ENCODE peak calls at places on chromosomes 3 and 15, in seven cellular contexts. K is GM23338, Y is body of pancreas, X is cardiac fibroblast, E is brain microvascular endothelial cell, F is astrocyte of the spinal cord, Z is fibroblast of mammary gland. O is an unnamed sample.

GRCh38 chr3:20190991-20191390 is 5.0 kb upstream of the SGO1 start:
- DNase-seq in K (peak; percentile 64), F (no peak), Z (no peak), E (no peak), Y (peak; percentile 7), X (no peak), O (no peak)

GRCh38 chr3:146115619-146116018 is 45.4 kb downstream of the PLOD2 start:
- DNase-seq in Y (no peak), X (no peak), Z (no peak), K (no peak), F (no peak), E (no peak), O (no peak)

GRCh38 chr15:69557340-69558137 is 104.9 kb downstream of the RPLP1 start:
- DNase-seq in Y (peak; percentile 64), F (peak; percentile 93), X (peak; percentile 96), E (peak; percentile 86), Z (peak; percentile 94), K (no peak), O (no peak)

GRCh38 chr3:65854606-65855304 is 184.0 kb downstream of the MAGI1 start:
- DNase-seq in Y (peak; percentile 35), F (no peak), K (peak; percentile 21), Z (peak; percentile 43), E (no peak), X (no peak), O (peak; percentile 48)

GRCh38 chr3:72343078-72343477 is 505.2 kb downstream of the SHQ1 start:
- DNase-seq in E (peak; percentile 26), Z (peak; percentile 51), X (peak; percentile 59), Y (no peak), F (peak; percentile 72), K (no peak), O (no peak)

GRCh38 chr15:101170568-101171350 is 81.1 kb downstream of the CHSY1 start:
- DNase-seq in X (peak; percentile 93), Y (no peak), Z (peak; percentile 96), F (peak; percentile 80), E (peak; percentile 75), K (no peak), O (no peak)

GRCh38 chr15:72319360-72319984 is 485 bp downstream of the CELF6 start:
- DNase-seq in X (peak; percentile 43), Z (peak; percentile 42), E (peak; percentile 13), F (peak; percentile 52), Y (peak; percentile 76), K (peak; percentile 88), O (peak; percentile 80)

GRCh38 chr3:167887096-167887495 is 151.6 kb downstream of the SERPINI1 start:
- DNase-seq in Y (no peak), K (no peak), Z (peak; percentile 76), E (peak; percentile 35), X (peak; percentile 55), F (peak; percentile 36), O (no peak)

GRCh38 chr3:137764001-137764433 is at the start of gene SOX14:
- DNase-seq in E (no peak), K (peak; percentile 98), F (no peak), Z (no peak), Y (peak; percentile 83), X (no peak), O (peak; percentile 36)

GRCh38 chr3:44963571-44964325 is 12.2 kb downstream of the ZDHHC3 start:
- DNase-seq in E (no peak), K (no peak), Z (peak; percentile 13), X (no peak), F (no peak), Y (no peak), O (no peak)

GRCh38 chr3:23702198-23702597 is 103.6 kb upstream of the UBE2E1 start:
- DNase-seq in Y (no peak), E (no peak), Z (no peak), F (peak; percentile 23), X (peak; percentile 17), K (peak; percentile 54), O (no peak)

GRCh38 chr3:187750041-187750512 is 4.8 kb upstream of the BCL6 start:
- DNase-seq in F (peak; percentile 46), X (peak; percentile 15), Y (peak; percentile 89), Z (no peak), K (peak; percentile 91), E (no peak), O (no peak)

GRCh38 chr3:96331341-96331740 is 483.1 kb upstream of the EPHA6 start:
- DNase-seq in Z (no peak), X (peak; percentile 1), K (peak; percentile 24), E (no peak), Y (no peak), F (peak; percentile 0), O (no peak)

GRCh38 chr3:188465311-188465710 is 311.4 kb downstream of the LPP start:
- DNase-seq in E (no peak), Z (peak; percentile 27), K (no peak), F (no peak), X (no peak), Y (no peak), O (no peak)

GRCh38 chr3:17740703-17741102 is 1.7 kb downstream of the TBC1D5 start:
- DNase-seq in Y (no peak), F (peak; percentile 40), E (peak; percentile 13), Z (peak; percentile 59), K (no peak), X (peak; percentile 66), O (no peak)

GRCh38 chr15:57503911-57504598 is 87.6 kb upstream of the MYZAP start:
- DNase-seq in Z (peak; percentile 25), X (peak; percentile 46), F (peak; percentile 28), Y (peak; percentile 34), K (no peak), E (peak; percentile 48), O (no peak)

GRCh38 chr3:56251343-56251945 is 216.8 kb downstream of the ERC2 start:
- DNase-seq in X (peak; percentile 80), E (peak; percentile 56), F (peak; percentile 71), Y (peak; percentile 57), K (peak; percentile 70), Z (peak; percentile 64), O (peak; percentile 48)

GRCh38 chr3:69784854-69785523 is 45.7 kb downstream of the MITF start:
- DNase-seq in Y (peak; percentile 22), Z (peak; percentile 86), E (peak; percentile 85), F (peak; percentile 86), K (no peak), X (peak; percentile 76), O (no peak)

GRCh38 chr15:30030350-30030749 is 52.4 kb upstream of the GOLGA8J start:
- DNase-seq in Y (no peak), E (no peak), K (no peak), F (no peak), X (peak; percentile 24), Z (peak; percentile 15), O (no peak)

GRCh38 chr15:71806452-71806931 is 3.9 kb upstream of the NR2E3 start:
- DNase-seq in Y (peak; percentile 24), F (peak; percentile 53), X (peak; percentile 51), Z (peak; percentile 52), K (peak; percentile 37), E (peak; percentile 69), O (peak; percentile 28)

GRCh38 chr3:71358243-71358642 is 225.3 kb downstream of the FOXP1 start:
- DNase-seq in Y (no peak), K (no peak), Z (no peak), E (no peak), F (no peak), X (no peak), O (no peak)

GRCh38 chr3:48402907-48403306 is 27.0 kb downstream of the PLXNB1 start:
- DNase-seq in K (no peak), Z (no peak), E (no peak), X (no peak), F (no peak), Y (no peak), O (no peak)

GRCh38 chr3:144096016-144096415 is 124.4 kb downstream of the DIPK2A start:
- DNase-seq in K (no peak), X (no peak), Z (no peak), F (no peak), E (no peak), Y (no peak), O (no peak)

GRCh38 chr3:106877632-106878031 is 499.6 kb upstream of the CCDC54 start:
- DNase-seq in Y (no peak), K (no peak), F (no peak), X (no peak), Z (peak; percentile 2), E (no peak), O (no peak)

GRCh38 chr3:106880206-106880605 is 497.0 kb upstream of the CCDC54 start:
- DNase-seq in K (peak; percentile 32), F (no peak), Y (no peak), X (no peak), E (no peak), Z (no peak), O (no peak)

GRCh38 chr3:106881177-106881576 is 496.1 kb upstream of the CCDC54 start:
- DNase-seq in Y (no peak), X (no peak), E (no peak), Z (no peak), F (no peak), K (no peak), O (no peak)
- TF ChIP-seq CTCF in Y (no peak), X (no peak), E (no peak), Z (no peak), F (no peak), K (no peak), O (no peak)

DNA sequence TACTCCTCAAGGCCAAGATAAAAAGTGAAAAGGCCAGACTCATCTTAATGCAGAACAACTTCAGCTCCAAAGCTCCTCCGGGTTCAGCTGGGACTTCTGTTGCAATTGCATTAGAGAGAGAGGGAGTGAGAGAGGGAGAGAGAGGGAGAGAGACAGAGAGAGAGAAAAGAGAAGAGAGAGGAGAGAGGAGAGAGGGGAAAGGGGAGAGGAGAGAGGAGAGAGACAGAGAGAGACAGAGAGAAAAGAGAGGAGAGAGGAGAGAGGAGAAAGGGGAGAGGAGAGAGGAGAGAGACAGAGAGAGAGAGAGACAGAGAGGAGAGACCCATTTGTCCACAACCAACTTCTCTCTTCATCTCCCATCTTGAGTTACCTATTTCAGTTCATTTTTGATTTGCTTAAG is 143.3 kb upstream of the HES1 start:
- DNase-seq in Z (no peak), X (no peak), Y (no peak), K (no peak), E (no peak), F (no peak), O (no peak)
- TF ChIP-seq CTCF in Z (no peak), X (no peak), Y (no peak), K (no peak), E (no peak), F (no peak), O (no peak)

GRCh38 chr3:159818399-159818798 is 170.2 kb upstream of the IL12A start:
- DNase-seq in Z (no peak), F (no peak), Y (no peak), K (peak; percentile 70), X (no peak), E (no peak), O (no peak)
- TF ChIP-seq CTCF in Z (no peak), F (peak; percentile 25), Y (no peak), K (peak; percentile 81), X (no peak), E (peak; percentile 32), O (peak; percentile 9)

DNA sequence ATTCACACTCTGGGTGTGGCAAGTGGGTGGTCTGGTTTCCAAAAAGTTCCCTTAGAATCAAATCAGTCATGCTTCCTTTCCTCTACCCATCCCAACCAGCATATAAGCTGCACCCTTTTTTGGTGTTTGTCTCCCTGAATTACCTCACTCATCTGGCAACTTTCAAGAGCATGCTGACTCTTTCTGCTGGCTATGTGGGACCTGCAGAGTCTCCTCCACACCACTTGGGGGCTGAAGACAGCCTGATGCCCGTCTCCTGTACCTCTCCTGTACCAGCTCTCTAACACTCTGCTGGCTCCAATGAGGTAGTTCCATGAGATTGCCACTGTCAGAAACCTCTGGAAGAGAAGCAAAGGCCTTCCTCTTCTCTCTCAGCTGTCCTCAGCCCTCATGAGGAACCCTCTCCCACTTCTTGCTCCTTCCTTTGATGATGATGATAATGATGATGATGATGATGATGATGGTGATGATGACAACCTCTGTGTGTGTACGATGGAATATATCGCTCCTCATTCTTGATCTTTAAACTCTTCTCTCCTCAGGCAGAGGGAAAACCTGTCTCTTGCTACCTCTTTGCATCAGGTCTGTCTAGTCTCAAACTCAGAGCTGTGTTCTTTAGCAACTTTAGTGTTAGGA is 257.4 kb downstream of the ZNF621 start:
- DNase-seq in F (no peak), E (no peak), Z (peak; percentile 14), K (peak; percentile 29), Y (no peak), X (peak; percentile 6), O (no peak)
- TF ChIP-seq CTCF in F (no peak), E (peak; percentile 43), Z (peak; percentile 22), K (peak; percentile 36), Y (no peak), X (peak; percentile 25), O (no peak)